ENCODE peak calls at places on chromosome 7, in five cellular contexts. S, G, E, D and Q are unnamed samples.

GRCh38 chr7:138520742-138521141 is 60.7 kb downstream of the TRIM24 start:
- DNase-seq in D (no peak), G (no peak), S (no peak), E (no peak), Q (no peak)

GRCh38 chr7:92806496-92806895 is 29.9 kb downstream of the CDK6 start:
- DNase-seq in D (no peak), E (no peak), G (no peak), S (no peak), Q (no peak)

GRCh38 chr7:28984631-28985030 is 26.5 kb upstream of the TRIL start:
- DNase-seq in G (no peak), E (peak; percentile 37), S (no peak), D (peak; percentile 80), Q (no peak)

GRCh38 chr7:5773661-5774086 is 7.8 kb downstream of the RNF216 start:
- DNase-seq in E (peak; percentile 43), G (no peak), D (peak; percentile 78), S (no peak), Q (no peak)

GRCh38 chr7:11297764-11298163 is 324.1 kb downstream of the PHF14 start:
- DNase-seq in G (no peak), S (no peak), E (no peak), D (peak; percentile 1), Q (no peak)

GRCh38 chr7:92767427-92767826 is 68.9 kb downstream of the CDK6 start:
- DNase-seq in D (no peak), G (no peak), E (no peak), S (no peak), Q (no peak)

GRCh38 chr7:99098824-99099498 is 44.9 kb downstream of the SMURF1 start:
- DNase-seq in E (no peak), D (peak; percentile 50), S (no peak), G (no peak), Q (no peak)

GRCh38 chr7:157150825-157151412 is 12.2 kb downstream of the UBE3C start:
- DNase-seq in S (no peak), G (no peak), E (no peak), D (peak; percentile 38), Q (no peak)

GRCh38 chr7:101784275-101785127 is 32.9 kb upstream of the CUX1 start:
- DNase-seq in S (no peak), G (no peak), D (no peak), E (peak; percentile 51), Q (no peak)

GRCh38 chr7:155862088-155862487 is 49.8 kb upstream of the SHH start:
- DNase-seq in G (no peak), D (no peak), E (no peak), S (no peak), Q (no peak)

GRCh38 chr7:95601324-95601723 is 5.0 kb upstream of the PDK4 start:
- DNase-seq in G (no peak), S (no peak), E (no peak), D (no peak), Q (no peak)

GRCh38 chr7:134701272-134701671 is 54.6 kb downstream of the BPGM start:
- DNase-seq in G (no peak), D (no peak), S (no peak), E (peak; percentile 4), Q (peak; percentile 10)

GRCh38 chr7:21944616-21945373 is 904 bp downstream of the CDCA7L start:
- DNase-seq in S (peak; percentile 40), G (peak; percentile 1), E (no peak), D (no peak), Q (peak; percentile 39)

GRCh38 chr7:158815471-158816128 is 13.7 kb downstream of the ESYT2 start:
- DNase-seq in G (no peak), D (no peak), E (no peak), S (no peak), Q (no peak)

GRCh38 chr7:91247497-91247896 is 16.7 kb upstream of the FZD1 start:
- DNase-seq in G (no peak), E (no peak), D (no peak), S (no peak), Q (no peak)

GRCh38 chr7:5396542-5396941 is 27.1 kb downstream of the TNRC18 start:
- DNase-seq in S (no peak), G (peak; percentile 43), D (no peak), E (no peak), Q (peak; percentile 43)

GRCh38 chr7:75889826-75890225 is 11.0 kb downstream of the RHBDD2 start:
- DNase-seq in S (no peak), G (no peak), D (no peak), E (no peak), Q (no peak)

GRCh38 chr7:105096306-105096705 is 82.3 kb downstream of the KMT2E start:
- DNase-seq in G (no peak), S (no peak), E (no peak), D (no peak), Q (no peak)

GRCh38 chr7:94394058-94394398 is 667 bp upstream of the COL1A2 start:
- DNase-seq in G (no peak), D (no peak), E (no peak), S (peak; percentile 6), Q (no peak)

GRCh38 chr7:99831595-99831994 is 3.8 kb downstream of the CYP3A43 start:
- DNase-seq in D (no peak), G (no peak), S (no peak), E (no peak), Q (no peak)

GRCh38 chr7:111012152-111012551 is 78.8 kb upstream of the LRRN3 start:
- DNase-seq in E (no peak), D (no peak), S (no peak), G (no peak), Q (no peak)

GRCh38 chr7:2008936-2009540 is 223.7 kb downstream of the MAD1L1 start:
- DNase-seq in D (no peak), E (no peak), S (no peak), G (no peak), Q (no peak)

GRCh38 chr7:73394416-73394815 is 39.2 kb upstream of the FZD9 start:
- DNase-seq in E (no peak), G (no peak), D (no peak), S (no peak), Q (no peak)

GRCh38 chr7:127940365-127941160 is 90.7 kb downstream of the LRRC4 start:
- DNase-seq in D (peak; percentile 8), G (no peak), E (no peak), S (no peak), Q (no peak)

GRCh38 chr7:81482600-81483186 is 287.2 kb downstream of the HGF start:
- DNase-seq in D (no peak), G (no peak), E (no peak), S (no peak), Q (no peak)

GRCh38 chr7:151142686-151143040 is 24.8 kb downstream of the GBX1 start:
- DNase-seq in D (no peak), S (peak; percentile 70), G (no peak), E (no peak), Q (no peak)

GRCh38 chr7:40356312-40356711 is 221.5 kb downstream of the SUGCT start:
- DNase-seq in G (no peak), E (no peak), S (no peak), D (no peak), Q (no peak)

GRCh38 chr7:78434281-78434680 is 635.7 kb downstream of the PHTF2 start:
- DNase-seq in G (no peak), D (no peak), S (no peak), E (no peak), Q (no peak)

GRCh38 chr7:82019538-82019937 is 249.7 kb upstream of the HGF start:
- DNase-seq in G (no peak), D (no peak), S (no peak), E (no peak), Q (no peak)

GRCh38 chr7:22726849-22727792 is at the start of gene IL6:
- DNase-seq in E (no peak), G (no peak), D (peak; percentile 76), S (no peak), Q (peak; percentile 3)

GRCh38 chr7:73573791-73574190 is 4.6 kb downstream of the TBL2 start:
- DNase-seq in S (no peak), G (no peak), E (no peak), D (no peak), Q (no peak)